ENCODE peak calls at places on chromosomes 2 and 18, in seven cellular contexts. F is body of pancreas, O is A549, X is tibial artery, Y is left lung, Z is MCF 10A, Q is GM13976. C is an unnamed sample.
A peak's percentile ranks its signal among the peaks of the same experiment; 100 is the strongest.

GRCh38 chr2:75516378-75517122 is 44.2 kb downstream of the EVA1A start:
- DNase-seq in F (peak; percentile 57), O (no peak), X (no peak), Y (no peak), Z (no peak), Q (no peak), C (no peak)

GRCh38 chr2:12507295-12507694 is 209.4 kb upstream of the TRIB2 start:
- DNase-seq in F (no peak), O (no peak), X (no peak), Y (no peak), Z (peak; percentile 99), Q (no peak), C (no peak)

GRCh38 chr2:164761737-164762460 is 79.7 kb downstream of the COBLL1 start:
- DNase-seq in F (no peak), O (no peak), X (no peak), Y (no peak), Z (no peak), Q (no peak), C (no peak)

GRCh38 chr18:53457068-53457467 is 767.4 kb downstream of the MBD2 start:
- DNase-seq in F (no peak), O (no peak), X (no peak), Y (no peak), Z (no peak), Q (no peak), C (no peak)

GRCh38 chr2:231029563-231029962 is 7.8 kb upstream of the C2orf72 start:
- DNase-seq in F (no peak), O (no peak), X (no peak), Y (no peak), Z (no peak), Q (no peak), C (no peak)

GRCh38 chr2:48200591-48201293 is 294.4 kb upstream of the FBXO11 start:
- DNase-seq in F (no peak), O (no peak), X (no peak), Y (no peak), Z (no peak), Q (peak; percentile 47), C (no peak)

GRCh38 chr2:42978887-42979415 is 186.6 kb upstream of the HAAO start:
- DNase-seq in F (peak; percentile 14), O (no peak), X (no peak), Y (no peak), Z (no peak), Q (no peak), C (no peak)

GRCh38 chr18:22846088-22846683 is 86.9 kb upstream of the RBBP8 start:
- DNase-seq in F (no peak), O (peak; percentile 21), X (no peak), Y (no peak), Z (peak; percentile 54), Q (peak; percentile 31), C (no peak)

GRCh38 chr2:23801396-23801795 is 125.5 kb downstream of the ATAD2B start:
- DNase-seq in F (no peak), O (no peak), X (no peak), Y (no peak), Z (peak; percentile 69), Q (no peak), C (no peak)

GRCh38 chr2:169190197-169190775 is 120.9 kb downstream of the DHRS9 start:
- DNase-seq in F (no peak), O (no peak), X (no peak), Y (no peak), Z (no peak), Q (no peak), C (no peak)

GRCh38 chr18:26406854-26407517 is 141.4 kb downstream of the KCTD1 start:
- DNase-seq in F (no peak), O (no peak), X (no peak), Y (no peak), Z (peak; percentile 1), Q (no peak), C (no peak)

GRCh38 chr2:3266727-3267548 is 110.7 kb downstream of the EIPR1 start:
- DNase-seq in F (no peak), O (no peak), X (no peak), Y (no peak), Z (no peak), Q (no peak), C (no peak)

GRCh38 chr2:158926478-158926948 is 41.9 kb upstream of the TANC1 start:
- DNase-seq in F (no peak), O (peak; percentile 63), X (no peak), Y (no peak), Z (peak; percentile 81), Q (no peak), C (no peak)

GRCh38 chr18:44238911-44239310 is 441.8 kb upstream of the SETBP1 start:
- DNase-seq in F (no peak), O (no peak), X (no peak), Y (no peak), Z (no peak), Q (no peak), C (no peak)

GRCh38 chr2:132403176-132403575 is 13.4 kb upstream of the GPR39 start:
- DNase-seq in F (no peak), O (no peak), X (no peak), Y (no peak), Z (no peak), Q (no peak), C (no peak)

DNA sequence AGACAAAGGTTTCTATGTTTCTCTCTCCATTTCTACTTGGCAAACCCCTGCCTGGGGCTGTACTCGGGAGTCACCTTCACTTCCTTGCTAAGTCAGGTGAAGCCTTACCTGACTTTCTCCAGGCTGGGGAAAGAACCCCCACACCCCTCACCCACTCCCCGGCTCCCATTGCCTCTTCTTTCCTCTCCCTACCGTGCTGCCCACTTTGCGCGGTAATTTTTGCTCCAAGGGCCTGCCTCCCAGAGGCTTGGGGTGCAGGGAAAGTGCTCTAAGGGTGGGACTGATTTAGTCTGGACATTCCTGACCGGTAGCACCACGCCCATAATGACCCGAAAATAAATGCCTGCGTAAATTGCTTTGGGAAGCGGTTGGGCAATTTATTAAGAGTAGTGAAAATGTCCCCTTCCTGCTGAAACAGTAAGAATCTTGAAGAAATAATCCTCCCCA is 49.1 kb upstream of the ATP6V1B1 start:
- DNase-seq in F (no peak), O (no peak), X (no peak), Y (no peak), Z (no peak), Q (no peak), C (no peak)
- TF ChIP-seq CTCF in F (no peak), O (no peak), X (no peak), Y (no peak), Z (no peak), Q (no peak), C (no peak)

DNA sequence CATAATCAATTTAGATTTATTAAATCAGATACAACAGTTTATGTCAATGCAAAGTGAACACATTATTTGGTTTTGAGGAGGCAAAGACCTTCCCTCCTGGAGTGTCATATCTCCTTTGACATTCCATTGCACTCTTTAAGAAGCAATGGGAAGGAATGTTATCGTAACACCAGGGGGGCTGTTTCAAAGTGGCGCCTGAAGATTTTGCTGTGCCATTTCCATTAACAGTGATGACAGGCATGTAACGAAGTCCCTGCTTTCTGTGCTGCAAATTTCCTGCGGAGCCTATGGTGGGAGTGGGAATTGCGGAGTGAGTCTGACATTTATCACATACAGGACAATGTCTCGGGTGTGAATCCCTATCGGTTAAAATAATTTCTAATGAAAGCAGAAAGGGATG is 499.6 kb upstream of the RAB6C start:
- DNase-seq in F (no peak), O (no peak), X (no peak), Y (no peak), Z (no peak), Q (no peak), C (no peak)
- TF ChIP-seq CTCF in F (no peak), O (no peak), X (no peak), Y (no peak), Z (no peak), Q (no peak), C (no peak)

GRCh38 chr2:71672640-71673401 is 219.5 kb downstream of the DYSF start:
- DNase-seq in F (peak; percentile 9), O (no peak), X (no peak), Y (no peak), Z (no peak), Q (peak; percentile 10), C (peak; percentile 15)

GRCh38 chr2:71673402-71673795 is 220.0 kb downstream of the DYSF start:
- DNase-seq in F (no peak), O (no peak), X (no peak), Y (no peak), Z (no peak), Q (no peak), C (no peak)

GRCh38 chr2:71670430-71670795 is 217.1 kb downstream of the DYSF start:
- DNase-seq in F (peak; percentile 7), O (no peak), X (no peak), Y (no peak), Z (no peak), Q (peak; percentile 13), C (no peak)

GRCh38 chr2:71671203-71671602 is 217.8 kb downstream of the DYSF start:
- DNase-seq in F (no peak), O (no peak), X (no peak), Y (no peak), Z (no peak), Q (peak; percentile 7), C (no peak)

DNA sequence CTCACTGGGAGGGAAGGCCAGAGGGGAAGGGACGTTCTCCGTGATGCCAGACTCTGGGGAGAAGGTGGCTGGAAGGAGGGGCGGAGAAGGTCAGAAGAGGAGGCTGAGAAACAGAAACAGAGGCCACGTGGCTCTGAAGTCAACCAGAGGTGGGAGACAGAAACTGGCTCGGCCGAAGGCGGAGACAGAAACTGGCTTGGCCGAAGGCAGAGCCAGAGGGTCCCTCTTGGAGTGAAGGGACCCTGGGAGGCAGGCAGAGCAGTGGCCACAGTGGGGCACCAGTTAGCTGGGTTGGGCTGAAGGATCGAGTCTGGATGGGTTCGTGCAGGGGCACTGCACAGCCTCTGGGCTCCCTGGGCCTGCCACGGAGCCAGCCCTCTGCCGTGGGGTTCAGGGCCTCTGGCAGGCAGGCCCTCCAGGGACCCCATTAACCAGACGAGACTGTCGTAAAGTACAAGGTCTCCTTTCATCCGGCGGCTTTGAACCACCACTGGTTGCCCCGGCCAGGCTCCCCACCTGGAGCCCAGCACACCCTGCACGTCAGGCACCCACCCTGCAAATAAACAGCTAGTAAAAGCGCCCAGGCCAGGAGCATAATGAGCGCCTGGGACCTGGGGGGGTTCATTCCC is 218.8 kb downstream of the DYSF start:
- DNase-seq in F (peak; percentile 5), O (no peak), X (no peak), Y (no peak), Z (no peak), Q (peak; percentile 13), C (no peak)
- TF ChIP-seq CTCF in F (no peak), O (no peak), X (no peak), Y (no peak), Z (no peak), Q (no peak), C (no peak)

DNA sequence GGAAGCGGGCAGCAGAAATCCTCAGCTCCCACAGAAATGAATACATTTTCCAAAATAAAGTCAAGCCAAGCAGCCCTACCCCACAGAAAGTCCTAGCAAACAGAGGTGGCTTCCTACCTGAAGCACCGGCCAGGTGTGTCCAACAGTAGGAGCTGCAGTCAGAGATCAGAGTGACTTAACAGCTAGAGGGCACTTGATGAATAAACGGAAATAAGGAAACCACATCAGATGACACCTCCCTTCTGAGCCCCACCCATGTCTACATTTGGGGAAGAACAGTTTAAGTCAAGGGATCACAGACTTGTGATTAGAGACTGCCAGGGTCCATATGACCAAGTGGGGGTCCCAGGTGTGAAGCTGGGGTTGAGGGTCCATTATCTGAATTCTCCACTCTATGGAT is at the start of gene CXCR1:
- DNase-seq in F (no peak), O (no peak), X (no peak), Y (no peak), Z (peak; percentile 56), Q (no peak), C (no peak)
- TF ChIP-seq CTCF in F (no peak), O (no peak), X (no peak), Y (no peak), Z (no peak), Q (no peak), C (no peak)

C was measured in transverse colon.